ENCODE peak calls at places on chromosomes 5 and 9, in seven cellular contexts. Q, M, P, T, U, R and L are unnamed samples.

GRCh38 chr9:35353731-35354365 is 136.1 kb upstream of the RUSC2 start:
- DNase-seq in P (no peak), M (no peak), R (no peak), U (no peak), T (no peak), Q (no peak), L (no peak)

GRCh38 chr5:68285857-68286611 is 70.5 kb downstream of the PIK3R1 start:
- DNase-seq in R (no peak), M (peak; percentile 44), U (peak; percentile 57), P (peak; percentile 57), T (no peak), Q (no peak), L (peak; percentile 39)

GRCh38 chr9:85586684-85587083 is 155.1 kb downstream of the AGTPBP1 start:
- DNase-seq in Q (no peak), U (no peak), T (no peak), M (no peak), R (no peak), P (no peak), L (no peak)

GRCh38 chr9:99489043-99489378 is 266.9 kb downstream of the SEC61B start:
- DNase-seq in P (no peak), R (no peak), T (no peak), Q (no peak), M (no peak), U (no peak), L (no peak)

GRCh38 chr5:180988592-180988991 is at the start of gene BTNL3:
- DNase-seq in P (no peak), T (no peak), Q (no peak), R (no peak), M (no peak), U (no peak), L (no peak)

GRCh38 chr5:26329562-26330189 is 708.7 kb downstream of the CDH9 start:
- DNase-seq in U (peak; percentile 37), Q (no peak), P (no peak), T (no peak), R (no peak), M (peak; percentile 40), L (peak; percentile 66)

GRCh38 chr5:179287071-179287470 is 58.2 kb downstream of the ADAMTS2 start:
- DNase-seq in T (no peak), M (no peak), P (no peak), Q (no peak), U (no peak), R (no peak), L (no peak)

GRCh38 chr5:158288258-158288657 is 429.3 kb upstream of the CLINT1 start:
- DNase-seq in U (no peak), M (no peak), P (no peak), Q (no peak), T (no peak), R (no peak), L (no peak)

GRCh38 chr9:20538956-20539355 is 83.3 kb downstream of the MLLT3 start:
- DNase-seq in M (no peak), P (no peak), U (no peak), T (no peak), Q (no peak), R (no peak), L (no peak)

GRCh38 chr5:33641722-33642505 is 201.1 kb downstream of the TARS1 start:
- DNase-seq in U (no peak), P (no peak), Q (no peak), M (peak; percentile 76), T (no peak), R (no peak), L (peak; percentile 63)

GRCh38 chr5:11149136-11149535 is 388.1 kb upstream of the DAP start:
- DNase-seq in T (no peak), P (no peak), R (no peak), M (no peak), U (no peak), Q (no peak), L (no peak)

GRCh38 chr5:78511116-78511906 is 137.3 kb downstream of the LHFPL2 start:
- DNase-seq in P (no peak), M (no peak), R (peak; percentile 21), T (no peak), U (no peak), Q (no peak), L (no peak)

GRCh38 chr5:35823347-35823875 is 33.3 kb upstream of the IL7R start:
- DNase-seq in T (no peak), Q (no peak), R (no peak), U (no peak), M (no peak), P (no peak), L (no peak)

GRCh38 chr5:136135536-136135935 is 2.9 kb downstream of the SMAD5 start:
- DNase-seq in Q (no peak), P (no peak), R (no peak), T (no peak), U (no peak), M (no peak), L (no peak)